ENCODE peak calls at places on chromosomes 2 and 18, in five cellular contexts. Z is SK-N-SH; K is CD4-positive, alpha-beta memory T cell; V is fibroblast of lung; T is CD8-positive, alpha-beta memory T cell. H is an unnamed sample. For H3K4me1 and H3K9me3, the result is how much of the 10 kb centered on the place peaks cover.

GRCh38 chr2:17543848-17544645 is 3.6 kb downstream of the VSNL1 start:
- DNase-seq in Z (no peak), K (no peak), V (peak), T (no peak), H (no peak)

GRCh38 chr2:113407446-113408099 is 29.9 kb upstream of the ZNG1B start:
- DNase-seq in Z (no peak), K (no peak), V (peak), T (no peak), H (no peak)

GRCh38 chr2:18883626-18884456 is 294.5 kb upstream of the NT5C1B start:
- DNase-seq in Z (no peak), K (no peak), V (peak), T (no peak), H (no peak)

GRCh38 chr18:67669993-67670671 is 153.6 kb upstream of the DSEL start:
- DNase-seq in Z (no peak), K (no peak), V (peak), T (no peak), H (no peak)

GRCh38 chr2:187581125-187581896 is 27.1 kb upstream of the TFPI start:
- DNase-seq in Z (peak), K (no peak), V (peak), T (no peak), H (no peak)

GRCh38 chr2:182821172-182821571 is 45.3 kb downstream of the FRZB start:
- DNase-seq in Z (no peak), K (no peak), V (no peak), T (no peak), H (no peak)

GRCh38 chr18:22194151-22194598 is 24.8 kb downstream of the GATA6 start:
- DNase-seq in Z (no peak), K (no peak), V (no peak), T (no peak), H (no peak)

GRCh38 chr2:113178891-113179290 is 5.1 kb downstream of the PSD4 start:
- DNase-seq in Z (no peak), K (no peak), V (no peak), T (peak), H (peak)

GRCh38 chr2:136828162-136828561 is 62.8 kb downstream of the THSD7B start:
- DNase-seq in Z (no peak), K (no peak), V (no peak), T (no peak), H (no peak)

GRCh38 chr2:54708584-54709340 is 14.7 kb upstream of the EML6 start:
- DNase-seq in Z (no peak), K (peak), V (no peak), T (no peak), H (no peak)

GRCh38 chr2:160515120-160515519 is 21.5 kb upstream of the RBMS1 start:
- DNase-seq in Z (no peak), K (no peak), V (no peak), T (no peak), H (no peak)

GRCh38 chr2:48346124-48346536 is 183.8 kb upstream of the STON1 start:
- DNase-seq in Z (no peak), K (no peak), V (peak), T (no peak), H (no peak)

GRCh38 chr2:163656622-163657021 is 79.2 kb downstream of the FIGN start:
- DNase-seq in Z (no peak), K (no peak), V (no peak), T (no peak), H (no peak)

GRCh38 chr2:169136885-169137534 is 67.6 kb downstream of the DHRS9 start:
- DNase-seq in Z (no peak), K (no peak), V (no peak), T (no peak), H (no peak)

GRCh38 chr2:74367789-74368188 is 12.3 kb downstream of the DCTN1 start:
- DNase-seq in Z (no peak), K (no peak), V (no peak), T (no peak), H (no peak)

GRCh38 chr2:28340312-28341202 is 52.1 kb upstream of the FOSL2 start:
- DNase-seq in Z (peak), K (no peak), V (no peak), T (no peak), H (no peak)

GRCh38 chr2:163736433-163737168 is 793 bp upstream of the FIGN start:
- DNase-seq in Z (peak), K (no peak), V (peak), T (no peak), H (no peak)

GRCh38 chr2:43100883-43101662 is 125.3 kb downstream of the ZFP36L2 start:
- DNase-seq in Z (no peak), K (no peak), V (peak), T (no peak), H (no peak)

GRCh38 chr2:238097988-238098853 is 1.9 kb upstream of the ESPNL start:
- DNase-seq in Z (peak), K (no peak), V (peak), T (no peak), H (no peak)

GRCh38 chr2:147433822-147434221 is 411.0 kb upstream of the ACVR2A start:
- DNase-seq in Z (no peak), K (no peak), V (no peak), T (no peak), H (no peak)

GRCh38 chr2:34954758-34955157 is 1355.7 kb upstream of the FAM98A start:
- DNase-seq in Z (no peak), K (no peak), V (no peak), T (no peak), H (no peak)

GRCh38 chr18:76968073-76968472 is 145.7 kb downstream of the ZNF236 start:
- DNase-seq in Z (no peak), K (no peak), V (no peak), T (no peak), H (no peak)

GRCh38 chr2:23497063-23497462 is 112.1 kb downstream of the KLHL29 start:
- DNase-seq in Z (no peak), K (no peak), V (peak), T (no peak), H (no peak)

GRCh38 chr2:9269695-9270365 is 63.2 kb downstream of the ASAP2 start:
- DNase-seq in Z (no peak), K (no peak), V (no peak), T (no peak), H (no peak)

GRCh38 chr18:27994571-27994970 is 182.4 kb downstream of the CDH2 start:
- DNase-seq in Z (no peak), K (no peak), V (no peak), T (no peak), H (no peak)

GRCh38 chr2:61620244-61621159 is 82.3 kb upstream of the XPO1 start:
- DNase-seq in Z (no peak), K (no peak), V (peak), T (no peak), H (no peak)

GRCh38 chr2:200351815-200352214 is 45.3 kb downstream of the SPATS2L start:
- DNase-seq in Z (no peak), K (no peak), V (no peak), T (no peak), H (no peak)
- H3K4me1 ChIP-seq in Z (under half), K (under half), V (under half), T (under half), H (under half)

GRCh38 chr18:8657873-8658521 is 47.4 kb upstream of the MTCL1 start:
- DNase-seq in Z (peak), K (no peak), V (peak), T (no peak), H (no peak)

GRCh38 chr18:8658858-8659485 is 46.4 kb upstream of the MTCL1 start:
- DNase-seq in Z (no peak), K (no peak), V (no peak), T (no peak), H (no peak)

GRCh38 chr18:8656226-8656625 is 47.0 kb downstream of the RAB12 start:
- DNase-seq in Z (no peak), K (no peak), V (no peak), T (no peak), H (no peak)

GRCh38 chr18:8654482-8655451 is 45.5 kb downstream of the RAB12 start:
- DNase-seq in Z (peak), K (peak), V (peak), T (no peak), H (no peak)

DNA sequence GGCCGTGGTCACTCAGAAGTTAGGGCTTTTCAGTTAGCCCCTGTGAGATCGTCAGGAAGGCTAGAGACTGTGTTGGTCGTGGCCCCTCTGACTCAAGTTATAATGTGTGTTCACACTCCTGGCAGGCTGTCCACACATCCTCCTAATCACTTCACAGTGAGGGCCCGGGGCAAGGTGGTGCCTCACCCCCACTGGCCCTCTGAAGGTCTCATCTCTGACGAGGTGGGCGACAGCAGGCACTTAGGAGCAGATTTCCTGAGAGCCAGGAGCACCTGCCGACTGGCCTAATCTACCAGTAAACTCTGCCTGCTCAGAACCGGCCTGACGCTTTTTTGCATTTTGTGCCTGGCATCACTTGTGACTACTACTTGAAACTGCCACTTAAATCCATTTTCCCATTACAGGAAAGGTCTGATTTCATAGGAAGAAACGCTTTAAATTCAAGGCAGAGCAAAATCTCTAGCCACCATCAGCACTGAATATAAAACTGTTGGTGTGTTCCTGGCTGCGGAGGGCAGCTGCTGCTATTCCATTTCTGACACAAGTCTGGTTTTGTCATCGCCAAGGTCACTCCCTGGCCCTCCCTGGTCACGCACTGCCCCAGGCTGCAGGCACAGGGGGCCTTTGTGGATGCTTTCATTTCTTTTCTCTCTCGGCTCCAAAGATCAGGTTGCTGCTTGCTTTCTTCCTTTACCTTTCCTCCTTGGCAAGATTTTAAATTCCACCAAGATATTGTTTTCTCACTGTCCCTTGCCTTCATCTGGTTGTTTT is 48.0 kb downstream of the RAB12 start:
- DNase-seq in Z (peak), K (no peak), V (no peak), T (no peak), H (no peak)
- H3K9me3 ChIP-seq in Z (under half), K (under half), V (under half), T (under half), H (under half)

GRCh38 chr2:226800941-226801784 is 1.5 kb upstream of the IRS1 start:
- DNase-seq in Z (peak), K (peak), V (peak), T (peak), H (peak)

GRCh38 chr2:226799211-226799975 is at the start of gene IRS1:
- DNase-seq in Z (peak), K (peak), V (peak), T (peak), H (peak)

GRCh38 chr2:226798422-226799210 is 1.0 kb downstream of the IRS1 start:
- DNase-seq in Z (peak), K (peak), V (peak), T (peak), H (peak)

GRCh38 chr2:226797989-226798421 is 1.6 kb downstream of the IRS1 start:
- DNase-seq in Z (no peak), K (no peak), V (peak), T (no peak), H (no peak)

DNA sequence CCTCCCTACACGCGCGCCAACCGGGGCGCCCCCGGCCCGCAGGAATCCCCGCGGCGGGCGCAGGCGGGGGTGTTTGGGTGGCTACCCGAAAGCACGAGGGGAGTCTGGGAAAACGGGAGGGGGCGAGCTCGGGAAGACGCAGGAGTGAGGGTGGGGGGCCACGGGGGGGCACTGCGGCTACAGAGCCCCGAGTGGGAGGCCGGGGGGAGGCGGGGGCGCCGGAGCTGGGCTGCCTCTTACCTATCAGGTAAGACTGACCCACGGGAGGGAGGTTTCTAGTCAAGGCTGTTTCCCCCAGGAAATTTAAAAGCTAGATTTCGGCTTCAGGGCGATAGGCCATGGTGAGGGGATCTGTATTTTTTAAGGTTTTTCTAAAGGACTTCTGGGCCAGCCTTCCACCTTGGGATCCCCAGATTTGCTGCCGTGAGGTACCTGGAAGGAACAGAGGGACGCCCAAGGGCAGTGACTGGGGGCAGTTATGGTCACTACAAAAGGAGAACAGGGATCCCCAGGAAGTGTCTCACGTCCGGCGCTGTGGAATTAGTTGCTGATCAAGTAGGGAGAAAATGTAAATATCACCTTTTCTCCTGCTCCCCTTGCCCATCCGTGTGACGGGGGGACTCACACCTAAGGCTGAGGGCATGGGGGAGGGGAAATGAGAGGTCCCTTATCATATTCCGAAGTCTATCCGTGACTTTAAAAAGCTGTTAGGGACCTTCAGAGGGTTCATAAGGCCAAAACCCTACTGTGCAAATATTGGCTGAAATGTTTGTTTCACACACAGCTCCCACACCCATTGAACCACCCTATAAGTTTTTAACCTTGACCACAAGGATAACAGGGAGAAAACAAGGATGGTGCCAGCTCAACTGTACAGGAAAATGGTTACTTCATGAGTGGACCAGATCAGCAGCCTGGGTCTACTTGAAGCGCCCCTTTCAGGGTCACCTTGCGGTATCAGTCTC is 638 bp upstream of the IRS1 start:
- DNase-seq in Z (peak), K (no peak), V (peak), T (no peak), H (no peak)
- H3K27ac ChIP-seq in Z (peak), K (no peak), V (peak), T (no peak), H (no peak)

GRCh38 chr18:55265130-55265675 is 305.9 kb upstream of the CCDC68 start:
- DNase-seq in Z (no peak), K (no peak), V (no peak), T (no peak), H (no peak)

GRCh38 chr18:55268146-55268545 is 308.9 kb upstream of the CCDC68 start:
- DNase-seq in Z (no peak), K (no peak), V (no peak), T (no peak), H (no peak)

GRCh38 chr18:55266981-55267380 is 307.7 kb upstream of the CCDC68 start:
- DNase-seq in Z (no peak), K (no peak), V (no peak), T (no peak), H (no peak)

GRCh38 chr18:55264108-55264507 is 304.8 kb upstream of the CCDC68 start:
- DNase-seq in Z (no peak), K (no peak), V (no peak), T (no peak), H (no peak)

GRCh38 chr18:55265916-55266488 is 306.7 kb upstream of the CCDC68 start:
- DNase-seq in Z (no peak), K (no peak), V (peak), T (no peak), H (no peak)
- H3K4me1 ChIP-seq in Z (under half), K (under half), V (under half), T (under half), H (under half)

GRCh38 chr2:240528406-240529040 is 29.3 kb downstream of the ANKMY1 start:
- DNase-seq in Z (no peak), K (no peak), V (no peak), T (no peak), H (no peak)

GRCh38 chr2:240532032-240532775 is 25.6 kb downstream of the ANKMY1 start:
- DNase-seq in Z (no peak), K (no peak), V (no peak), T (no peak), H (no peak)

GRCh38 chr2:240529344-240529999 is 28.3 kb downstream of the ANKMY1 start:
- DNase-seq in Z (no peak), K (no peak), V (no peak), T (no peak), H (no peak)

GRCh38 chr2:240531038-240531437 is 26.8 kb downstream of the ANKMY1 start:
- DNase-seq in Z (no peak), K (no peak), V (no peak), T (no peak), H (no peak)

DNA sequence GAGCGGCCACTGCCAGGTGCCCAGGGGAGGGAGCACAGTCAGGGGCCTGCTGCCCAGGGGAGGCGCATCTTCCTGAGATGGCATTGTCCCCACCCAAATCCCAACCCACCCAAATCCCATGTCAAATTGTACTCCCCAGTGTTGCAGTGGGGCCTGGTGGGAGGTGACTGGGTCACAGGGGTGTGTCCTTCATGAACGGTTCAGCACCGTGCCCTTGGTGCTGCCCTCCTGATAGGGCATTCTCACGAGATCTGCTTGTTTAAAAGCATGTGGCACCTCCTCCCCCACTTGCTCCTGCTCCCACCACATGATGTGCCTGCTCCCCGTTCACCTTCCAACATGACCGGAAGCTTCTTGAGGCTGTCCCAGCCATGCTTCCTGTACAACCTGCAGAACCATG is 27.6 kb downstream of the ANKMY1 start:
- DNase-seq in Z (no peak), K (no peak), V (no peak), T (no peak), H (no peak)
- H3K9me3 ChIP-seq in Z (under half), K (under half), V (under half), T (under half), H (under half)

DNA sequence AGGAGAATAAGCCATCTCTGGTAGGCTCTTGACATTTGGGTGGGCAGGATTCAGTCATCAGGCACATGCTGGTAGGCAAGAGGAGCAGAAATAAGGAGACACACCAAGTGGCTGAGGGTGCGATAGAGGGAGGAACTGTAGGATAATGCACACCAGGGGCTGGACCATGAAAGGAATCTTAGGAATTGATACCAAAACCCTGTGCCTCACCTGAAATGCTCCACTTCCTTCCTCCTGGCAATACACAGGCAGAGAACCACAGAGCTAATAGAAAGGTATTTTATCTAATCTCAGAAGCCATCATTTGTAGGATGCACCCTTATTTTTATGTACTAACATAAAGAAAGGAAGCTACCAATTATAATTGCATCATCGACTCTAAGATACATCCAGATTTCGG is 4.4 kb upstream of the CYP1B1 start:
- DNase-seq in Z (no peak), K (no peak), V (no peak), T (no peak), H (no peak)
- H3K27ac ChIP-seq in Z (no peak), K (no peak), V (no peak), T (no peak), H (no peak)

H was measured in effector memory CD4-positive, alpha-beta T cell.